ENCODE peak calls at places on chromosomes 7 and 10, in six cellular contexts. One of them, this sample, is unnamed.

GRCh38 chr7:123643495-123644428 is 11.9 kb upstream of the LMOD2 start:
- ATAC-seq in A549: no peak
- ATAC-seq in GM12878: no peak
- ATAC-seq in HepG2: peak; percentile 77
- ATAC-seq in upper lobe of left lung: no peak
- ATAC-seq in K562: peak; percentile 73
- ATAC-seq in this sample: peak; percentile 66

GRCh38 chr7:130971297-130971696 is 237.3 kb upstream of the KLF14 start:
- ATAC-seq in A549: peak; percentile 36
- ATAC-seq in GM12878: no peak
- ATAC-seq in HepG2: no peak
- ATAC-seq in upper lobe of left lung: no peak
- ATAC-seq in K562: peak; percentile 59
- ATAC-seq in this sample: no peak

GRCh38 chr10:42543840-42544372 is 94.5 kb downstream of the ZNF33B start:
- ATAC-seq in GM12878: no peak
- ATAC-seq in HepG2: peak; percentile 99
- ATAC-seq in upper lobe of left lung: no peak
- ATAC-seq in A549: no peak
- ATAC-seq in K562: peak; percentile 82
- ATAC-seq in this sample: no peak

GRCh38 chr7:35799846-35800717 is 775 bp upstream of the SEPTIN7 start:
- ATAC-seq in A549: peak; percentile 78
- ATAC-seq in upper lobe of left lung: peak; percentile 92
- ATAC-seq in HepG2: peak; percentile 58
- ATAC-seq in K562: peak; percentile 76
- ATAC-seq in GM12878: peak; percentile 69
- ATAC-seq in this sample: peak; percentile 78

GRCh38 chr7:81690251-81690650 is 79.6 kb downstream of the HGF start:
- ATAC-seq in GM12878: no peak
- ATAC-seq in HepG2: no peak
- ATAC-seq in upper lobe of left lung: no peak
- ATAC-seq in A549: no peak
- ATAC-seq in K562: no peak
- ATAC-seq in this sample: no peak

GRCh38 chr10:1068362-1069361 is 12.5 kb downstream of the WDR37 start:
- ATAC-seq in upper lobe of left lung: no peak
- ATAC-seq in A549: no peak
- ATAC-seq in K562: no peak
- ATAC-seq in GM12878: no peak
- ATAC-seq in HepG2: no peak
- ATAC-seq in this sample: no peak

GRCh38 chr10:105239311-105240215 is 598.5 kb downstream of the SORCS3 start:
- ATAC-seq in upper lobe of left lung: no peak
- ATAC-seq in HepG2: no peak
- ATAC-seq in GM12878: no peak
- ATAC-seq in A549: no peak
- ATAC-seq in K562: no peak
- ATAC-seq in this sample: no peak

GRCh38 chr7:150357771-150358427 is 10.7 kb upstream of the REPIN1 start:
- ATAC-seq in K562: peak; percentile 84
- ATAC-seq in upper lobe of left lung: no peak
- ATAC-seq in A549: no peak
- ATAC-seq in GM12878: peak; percentile 37
- ATAC-seq in HepG2: peak; percentile 49
- ATAC-seq in this sample: no peak

GRCh38 chr10:73017955-73018480 is 63.4 kb upstream of the PLA2G12B start:
- ATAC-seq in K562: no peak
- ATAC-seq in A549: no peak
- ATAC-seq in HepG2: peak; percentile 41
- ATAC-seq in GM12878: no peak
- ATAC-seq in upper lobe of left lung: peak; percentile 59
- ATAC-seq in this sample: no peak

GRCh38 chr7:101201695-101202602 is 1.1 kb upstream of the MOGAT3 start:
- ATAC-seq in upper lobe of left lung: no peak
- ATAC-seq in K562: no peak
- ATAC-seq in GM12878: peak; percentile 59
- ATAC-seq in HepG2: peak; percentile 77
- ATAC-seq in A549: no peak
- ATAC-seq in this sample: no peak

GRCh38 chr10:24346877-24347505 is 138.1 kb downstream of the KIAA1217 start:
- ATAC-seq in upper lobe of left lung: peak; percentile 26
- ATAC-seq in A549: no peak
- ATAC-seq in HepG2: no peak
- ATAC-seq in K562: no peak
- ATAC-seq in GM12878: no peak
- ATAC-seq in this sample: no peak

GRCh38 chr10:74916283-74916682 is 89.9 kb downstream of the KAT6B start:
- ATAC-seq in GM12878: no peak
- ATAC-seq in A549: no peak
- ATAC-seq in HepG2: no peak
- ATAC-seq in upper lobe of left lung: no peak
- ATAC-seq in K562: no peak
- ATAC-seq in this sample: no peak

DNA sequence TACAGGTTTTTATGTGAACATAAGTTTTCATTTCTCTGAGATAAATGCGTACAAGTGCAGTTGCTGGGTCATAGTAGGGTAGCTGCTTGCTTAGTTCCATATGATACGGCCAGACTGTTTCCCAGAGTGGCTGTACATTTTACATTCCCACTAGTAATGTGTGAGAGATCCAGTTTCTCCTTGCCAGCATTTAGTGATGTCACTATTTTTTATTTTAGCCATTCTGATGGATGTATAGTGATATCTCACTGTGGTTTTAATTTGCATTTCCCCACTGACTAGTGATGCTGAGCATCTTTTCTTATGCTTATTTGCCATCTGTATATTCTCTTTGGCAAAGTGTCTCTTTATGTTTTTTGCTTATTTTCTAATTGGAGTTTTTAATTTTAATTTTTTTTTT is 4.2 kb downstream of the ZMIZ2 start:
- ATAC-seq in K562: no peak
- ATAC-seq in A549: no peak
- ATAC-seq in upper lobe of left lung: no peak
- ATAC-seq in GM12878: no peak
- ATAC-seq in HepG2: no peak
- ATAC-seq in this sample: no peak
- H3K4me1 ChIP-seq in K562: peaks cover 35% of the 10 kb centered on the region
- H3K4me1 ChIP-seq in A549: peaks cover 27% of the 10 kb centered on the region
- H3K4me1 ChIP-seq in upper lobe of left lung: peaks cover 78% of the 10 kb centered on the region
- H3K4me1 ChIP-seq in GM12878: peaks cover 31% of the 10 kb centered on the region
- H3K4me1 ChIP-seq in HepG2: peaks cover 26% of the 10 kb centered on the region
- H3K4me1 ChIP-seq in this sample: peaks cover 77% of the 10 kb centered on the region

GRCh38 chr7:142872106-142872675 is 13.4 kb downstream of the TRPV6 start:
- ATAC-seq in GM12878: no peak
- ATAC-seq in A549: no peak
- ATAC-seq in HepG2: no peak
- ATAC-seq in K562: no peak
- ATAC-seq in upper lobe of left lung: no peak
- ATAC-seq in this sample: no peak
- TF ChIP-seq EP300 in GM12878: no peak
- TF ChIP-seq EP300 in A549: no peak
- TF ChIP-seq EP300 in HepG2: no peak
- TF ChIP-seq EP300 in K562: no peak
- TF ChIP-seq EP300 in upper lobe of left lung: no peak
- TF ChIP-seq EP300 in this sample: no peak

DNA sequence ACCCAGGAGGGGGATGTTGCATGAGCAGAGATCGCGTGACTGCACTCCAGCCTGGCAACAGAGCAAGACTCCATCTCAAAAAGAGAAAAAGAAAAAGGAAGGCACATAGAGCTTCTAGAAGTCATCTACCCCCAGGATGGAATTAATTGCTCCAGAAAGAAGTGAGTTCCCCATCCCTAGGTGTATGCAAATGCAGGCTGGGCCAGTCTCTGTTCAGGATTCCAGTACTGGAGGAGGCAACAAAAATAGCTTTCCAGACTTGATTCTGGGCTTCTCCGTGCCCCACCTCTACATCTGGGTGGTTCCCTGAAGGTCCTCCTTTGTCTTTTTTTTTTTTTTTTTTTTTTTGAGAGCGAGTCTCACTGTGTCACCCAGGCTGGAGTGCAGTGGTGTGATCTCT is 28.6 kb downstream of the CASTOR2 start:
- ATAC-seq in K562: no peak
- ATAC-seq in upper lobe of left lung: no peak
- ATAC-seq in GM12878: no peak
- ATAC-seq in HepG2: no peak
- ATAC-seq in A549: no peak
- ATAC-seq in this sample: no peak
- H3K4me1 ChIP-seq in K562: peaks cover 39% of the 10 kb centered on the region
- H3K4me1 ChIP-seq in upper lobe of left lung: no peaks in the 10 kb centered on the region
- H3K4me1 ChIP-seq in GM12878: no peaks in the 10 kb centered on the region
- H3K4me1 ChIP-seq in HepG2: peaks cover 53% of the 10 kb centered on the region
- H3K4me1 ChIP-seq in A549: peaks cover 76% of the 10 kb centered on the region
- H3K4me1 ChIP-seq in this sample: peaks cover 5% of the 10 kb centered on the region

DNA sequence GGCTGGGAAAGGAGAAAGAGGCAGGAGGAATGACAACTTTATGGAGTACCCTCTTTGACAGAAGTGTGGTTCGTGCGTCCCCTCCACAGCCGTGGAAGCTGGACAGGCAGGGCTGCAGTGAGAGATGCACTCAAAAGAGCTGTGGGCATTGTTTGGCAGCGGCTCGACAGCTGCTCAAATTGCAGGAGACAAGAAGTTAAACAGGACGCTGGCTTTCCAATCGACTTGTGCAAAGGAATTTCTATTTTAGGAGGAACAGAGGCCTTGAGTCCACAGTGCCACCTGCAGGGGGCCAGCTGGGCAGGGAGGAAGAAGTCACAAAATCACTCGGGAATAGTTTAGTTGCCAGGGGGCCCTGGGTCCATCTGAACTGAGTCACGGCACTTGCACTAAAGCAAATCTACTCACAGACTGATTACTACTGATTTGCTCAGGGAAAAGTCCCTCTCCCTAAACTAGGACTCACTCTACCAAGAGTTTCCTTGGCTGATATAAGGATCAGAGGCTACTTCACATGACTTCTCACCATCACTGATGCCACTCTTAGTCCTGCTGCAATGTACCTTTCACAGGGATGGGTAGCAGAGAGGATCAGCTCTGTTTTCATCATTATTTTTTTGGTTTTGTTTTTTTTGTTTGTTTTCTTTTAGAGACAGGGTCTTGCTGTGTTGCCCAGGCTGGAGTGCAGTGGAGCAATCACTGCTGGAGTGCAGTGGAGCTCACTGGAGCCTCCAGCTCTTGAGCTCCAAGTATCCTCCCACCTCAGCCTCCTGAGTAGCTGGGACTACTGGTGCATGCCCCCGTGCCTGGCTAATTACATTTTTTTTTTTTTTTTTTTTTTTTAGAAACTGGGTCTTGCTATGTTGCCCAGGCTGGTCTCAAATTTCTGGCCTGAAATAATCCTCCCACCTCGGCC is 200.8 kb downstream of the JCAD start:
- ATAC-seq in upper lobe of left lung: peak; percentile 68
- ATAC-seq in K562: no peak
- ATAC-seq in A549: peak; percentile 96
- ATAC-seq in GM12878: no peak
- ATAC-seq in HepG2: peak; percentile 79
- ATAC-seq in this sample: peak; percentile 80
- TF ChIP-seq EP300 in upper lobe of left lung: no peak
- TF ChIP-seq EP300 in K562: no peak
- TF ChIP-seq EP300 in A549: no peak
- TF ChIP-seq EP300 in GM12878: no peak
- TF ChIP-seq EP300 in HepG2: no peak
- TF ChIP-seq EP300 in this sample: no peak

GRCh38 chr10:62047240-62047897 is 145.9 kb downstream of the ARID5B start:
- ATAC-seq in upper lobe of left lung: no peak
- ATAC-seq in K562: no peak
- ATAC-seq in A549: no peak
- ATAC-seq in GM12878: peak; percentile 2
- ATAC-seq in HepG2: no peak
- ATAC-seq in this sample: no peak

GRCh38 chr10:62046522-62047239 is 145.2 kb downstream of the ARID5B start:
- ATAC-seq in GM12878: peak; percentile 70
- ATAC-seq in HepG2: no peak
- ATAC-seq in A549: no peak
- ATAC-seq in upper lobe of left lung: peak; percentile 12
- ATAC-seq in K562: no peak
- ATAC-seq in this sample: no peak

GRCh38 chr10:62047960-62048383 is 146.5 kb downstream of the ARID5B start:
- ATAC-seq in HepG2: no peak
- ATAC-seq in A549: no peak
- ATAC-seq in upper lobe of left lung: no peak
- ATAC-seq in K562: no peak
- ATAC-seq in GM12878: peak; percentile 4
- ATAC-seq in this sample: no peak

GRCh38 chr10:62044569-62044968 is 143.1 kb downstream of the ARID5B start:
- ATAC-seq in HepG2: no peak
- ATAC-seq in upper lobe of left lung: no peak
- ATAC-seq in K562: no peak
- ATAC-seq in A549: no peak
- ATAC-seq in GM12878: no peak
- ATAC-seq in this sample: no peak

GRCh38 chr10:62045765-62046521 is 144.4 kb downstream of the ARID5B start:
- ATAC-seq in GM12878: no peak
- ATAC-seq in A549: no peak
- ATAC-seq in upper lobe of left lung: no peak
- ATAC-seq in HepG2: peak; percentile 3
- ATAC-seq in K562: no peak
- ATAC-seq in this sample: peak; percentile 26
- H3K4me1 ChIP-seq in GM12878: peaks cover 74% of the 10 kb centered on the region
- H3K4me1 ChIP-seq in A549: peaks cover 57% of the 10 kb centered on the region
- H3K4me1 ChIP-seq in upper lobe of left lung: peaks cover 65% of the 10 kb centered on the region
- H3K4me1 ChIP-seq in HepG2: peaks cover 77% of the 10 kb centered on the region
- H3K4me1 ChIP-seq in K562: peaks cover 5% of the 10 kb centered on the region
- H3K4me1 ChIP-seq in this sample: peaks cover 55% of the 10 kb centered on the region

DNA sequence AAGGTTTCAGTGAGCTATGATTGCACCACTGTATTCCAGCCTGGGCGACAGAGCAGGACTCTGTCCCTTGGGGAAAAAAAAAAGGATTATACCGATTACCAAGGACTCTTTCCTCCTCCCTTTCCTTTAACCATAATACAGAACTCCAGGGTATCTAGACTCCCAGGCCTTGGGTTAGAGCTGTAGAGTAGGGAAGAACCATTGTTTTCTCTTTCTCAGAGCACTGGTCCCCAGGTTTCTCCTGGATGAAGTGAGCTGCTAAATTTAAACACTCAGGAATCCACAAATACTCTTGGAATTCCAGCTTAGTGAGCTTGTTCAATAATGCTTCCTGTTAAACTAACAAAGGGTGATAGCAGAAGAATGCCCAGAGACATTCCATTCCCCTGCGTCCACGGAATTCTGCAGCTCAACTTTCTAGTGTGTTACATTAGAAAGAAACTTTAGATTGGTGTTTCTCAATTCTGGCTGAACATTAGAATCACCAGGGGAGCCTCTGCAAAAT is 14.6 kb upstream of the RPEL1 start:
- ATAC-seq in A549: peak; percentile 92
- ATAC-seq in GM12878: no peak
- ATAC-seq in upper lobe of left lung: peak; percentile 70
- ATAC-seq in HepG2: peak; percentile 91
- ATAC-seq in K562: no peak
- ATAC-seq in this sample: peak; percentile 69
- TF ChIP-seq EP300 in A549: peak; percentile 83
- TF ChIP-seq EP300 in GM12878: no peak
- TF ChIP-seq EP300 in upper lobe of left lung: peak; percentile 35
- TF ChIP-seq EP300 in HepG2: peak; percentile 82
- TF ChIP-seq EP300 in K562: no peak
- TF ChIP-seq EP300 in this sample: no peak

GRCh38 chr7:116354546-116355422 is 144.4 kb downstream of the TES start:
- ATAC-seq in GM12878: no peak
- ATAC-seq in upper lobe of left lung: peak; percentile 96
- ATAC-seq in HepG2: no peak
- ATAC-seq in A549: peak; percentile 96
- ATAC-seq in K562: peak; percentile 65
- ATAC-seq in this sample: peak; percentile 62
- H3K4me1 ChIP-seq in GM12878: no peaks in the 10 kb centered on the region
- H3K4me1 ChIP-seq in upper lobe of left lung: peaks cover 39% of the 10 kb centered on the region
- H3K4me1 ChIP-seq in HepG2: no peaks in the 10 kb centered on the region
- H3K4me1 ChIP-seq in A549: peaks cover 52% of the 10 kb centered on the region
- H3K4me1 ChIP-seq in K562: no peaks in the 10 kb centered on the region
- H3K4me1 ChIP-seq in this sample: peaks cover 57% of the 10 kb centered on the region